ENCODE peak calls at places on chromosomes 12 and 14, in nine cellular contexts. L is GM12891; S is naive thymus-derived CD4-positive, alpha-beta T cell; Y is A549; F is NB4; M is HuH-7.5; O is naive B cell; R is NCI-H1048; W is EL. Q is an unnamed sample.

GRCh38 chr14:103144085-103144484 is 20.8 kb downstream of the TNFAIP2 start:
- DNase-seq in L (no peak), S (no peak), Y (no peak), F (no peak), M (no peak), O (no peak), R (no peak), W (peak), Q (no peak)

GRCh38 chr12:122081697-122082221 is 3.2 kb downstream of the MLXIP start:
- DNase-seq in L (no peak), S (no peak), Y (no peak), F (peak), M (no peak), O (peak), R (no peak), W (peak), Q (no peak)

GRCh38 chr14:104085032-104085888 is at the start of gene ASPG:
- DNase-seq in L (peak), S (no peak), Y (peak), F (no peak), M (no peak), O (no peak), R (no peak), W (no peak), Q (no peak)

GRCh38 chr14:65096323-65097089 is 5.8 kb downstream of the MAX start:
- DNase-seq in L (no peak), S (no peak), Y (no peak), F (no peak), M (no peak), O (no peak), R (no peak), W (no peak), Q (no peak)

GRCh38 chr14:78754059-78754458 is 583.9 kb downstream of the NRXN3 start:
- DNase-seq in L (no peak), S (no peak), Y (no peak), F (no peak), M (no peak), O (no peak), R (no peak), W (no peak), Q (no peak)

GRCh38 chr12:73185403-73185802 is 913.2 kb downstream of the TRHDE start:
- DNase-seq in L (no peak), S (no peak), Y (no peak), F (no peak), M (no peak), O (no peak), R (no peak), W (no peak), Q (no peak)

GRCh38 chr12:59164991-59165718 is 244.9 kb upstream of the LRIG3 start:
- DNase-seq in L (no peak), S (no peak), Y (peak), F (peak), M (peak), O (no peak), R (no peak), W (peak), Q (no peak)

GRCh38 chr14:50109342-50109741 is 7.0 kb downstream of the VCPKMT start:
- DNase-seq in L (no peak), S (no peak), Y (no peak), F (no peak), M (no peak), O (no peak), R (no peak), W (peak), Q (no peak)

GRCh38 chr12:32836710-32837109 is 59.9 kb downstream of the PKP2 start:
- DNase-seq in L (no peak), S (no peak), Y (no peak), F (no peak), M (no peak), O (no peak), R (no peak), W (no peak), Q (no peak)